ENCODE peak calls at places on chromosomes 11 and 22, in four cellular contexts. G is HepG2, N is H1, U is HL-60. Z is an unnamed sample.

GRCh38 chr11:76257040-76257730 is 50.9 kb upstream of the WNT11 start:
- DNase-seq in G (no peak), N (no peak), U (no peak), Z (no peak)

GRCh38 chr11:9604134-9604533 is 30.7 kb downstream of the WEE1 start:
- DNase-seq in G (no peak), N (no peak), U (no peak), Z (no peak)

GRCh38 chr11:2507945-2508749 is 63.3 kb downstream of the KCNQ1 start:
- DNase-seq in G (no peak), N (no peak), U (no peak), Z (no peak)

GRCh38 chr11:720642-721346 is 14.8 kb downstream of the EPS8L2 start:
- DNase-seq in G (no peak), N (no peak), U (no peak), Z (peak)

GRCh38 chr11:116420770-116421528 is 351.8 kb downstream of the BUD13 start:
- DNase-seq in G (no peak), N (no peak), U (no peak), Z (no peak)

GRCh38 chr11:34850339-34850738 is 65.8 kb downstream of the APIP start:
- DNase-seq in G (no peak), N (no peak), U (no peak), Z (no peak)

GRCh38 chr11:128412847-128413791 is 174.2 kb downstream of the ETS1 start:
- DNase-seq in G (no peak), N (no peak), U (no peak), Z (no peak)

GRCh38 chr22:29380032-29380781 is 8.2 kb downstream of the AP1B1 start:
- DNase-seq in G (no peak), N (no peak), U (no peak), Z (no peak)

GRCh38 chr11:1749787-1750351 is 526 bp downstream of the IFITM10 start:
- DNase-seq in G (no peak), N (no peak), U (no peak), Z (no peak)

GRCh38 chr11:133911169-133911568 is 45.6 kb downstream of the IGSF9B start:
- DNase-seq in G (no peak), N (no peak), U (no peak), Z (peak)

GRCh38 chr22:27918351-27919221 is 470 bp downstream of the PITPNB start:
- DNase-seq in G (peak), N (no peak), U (peak), Z (peak)

GRCh38 chr22:18110194-18110943 is at the start of gene TUBA8:
- DNase-seq in G (no peak), N (no peak), U (peak), Z (peak)

GRCh38 chr11:108851781-108852180 is 186.9 kb downstream of the DDX10 start:
- DNase-seq in G (no peak), N (no peak), U (no peak), Z (no peak)

GRCh38 chr11:70603756-70604211 is 205.5 kb downstream of the CTTN start:
- DNase-seq in G (no peak), N (no peak), U (no peak), Z (no peak)

GRCh38 chr11:115497303-115497702 is 6.9 kb downstream of the CADM1 start:
- DNase-seq in G (peak), N (no peak), U (no peak), Z (no peak)

GRCh38 chr11:5508605-5509004 is 1.2 kb downstream of the UBQLN3 start:
- DNase-seq in G (peak), N (no peak), U (no peak), Z (no peak)

GRCh38 chr22:37267128-37267587 is 15.2 kb upstream of the CYTH4 start:
- DNase-seq in G (no peak), N (no peak), U (peak), Z (peak)

GRCh38 chr11:111195192-111195591 is 50.3 kb upstream of the POU2AF2 start:
- DNase-seq in G (no peak), N (no peak), U (no peak), Z (no peak)

GRCh38 chr22:38728899-38729796 is 23.4 kb downstream of the GTPBP1 start:
- DNase-seq in G (peak), N (no peak), U (no peak), Z (no peak)

GRCh38 chr11:11400635-11401232 is 47.7 kb upstream of the CSNK2A3 start:
- DNase-seq in G (peak), N (no peak), U (peak), Z (no peak)

GRCh38 chr22:32870474-32870873 is 69.0 kb downstream of the TIMP3 start:
- DNase-seq in G (no peak), N (no peak), U (no peak), Z (no peak)

GRCh38 chr22:37316875-37317371 is 34.6 kb downstream of the CYTH4 start:
- DNase-seq in G (peak), N (peak), U (peak), Z (peak)

GRCh38 chr11:18720086-18720810 is 5.7 kb downstream of the IGSF22 start:
- DNase-seq in G (no peak), N (no peak), U (no peak), Z (no peak)

GRCh38 chr22:24133187-24133965 is 47.9 kb upstream of the SUSD2 start:
- DNase-seq in G (no peak), N (no peak), U (no peak), Z (no peak)

GRCh38 chr11:76885390-76886097 is 24.8 kb downstream of the ACER3 start:
- DNase-seq in G (no peak), N (no peak), U (no peak), Z (no peak)

GRCh38 chr11:105524286-105524685 is 85.6 kb upstream of the GRIA4 start:
- DNase-seq in G (no peak), N (no peak), U (no peak), Z (no peak)

GRCh38 chr22:38415046-38415445 is 40.0 kb downstream of the KCNJ4 start:
- DNase-seq in G (no peak), N (no peak), U (no peak), Z (no peak)

GRCh38 chr11:72576661-72577060 is 97.6 kb downstream of the PDE2A start:
- DNase-seq in G (no peak), N (no peak), U (no peak), Z (no peak)

GRCh38 chr11:102470257-102470656 is 17.7 kb upstream of the TMEM123 start:
- DNase-seq in G (no peak), N (no peak), U (no peak), Z (no peak)

GRCh38 chr11:79274636-79275315 is 166.1 kb downstream of the TENM4 start:
- DNase-seq in G (no peak), N (no peak), U (no peak), Z (no peak)

GRCh38 chr11:96319901-96320656 is 22.9 kb downstream of the MAML2 start:
- DNase-seq in G (no peak), N (no peak), U (no peak), Z (no peak)

GRCh38 chr11:96324912-96325311 is 18.1 kb downstream of the MAML2 start:
- DNase-seq in G (no peak), N (no peak), U (no peak), Z (no peak)

GRCh38 chr11:96323643-96323985 is 19.4 kb downstream of the MAML2 start:
- DNase-seq in G (no peak), N (no peak), U (no peak), Z (no peak)

GRCh38 chr11:96321066-96321465 is 21.9 kb downstream of the MAML2 start:
- DNase-seq in G (no peak), N (no peak), U (no peak), Z (no peak)

DNA sequence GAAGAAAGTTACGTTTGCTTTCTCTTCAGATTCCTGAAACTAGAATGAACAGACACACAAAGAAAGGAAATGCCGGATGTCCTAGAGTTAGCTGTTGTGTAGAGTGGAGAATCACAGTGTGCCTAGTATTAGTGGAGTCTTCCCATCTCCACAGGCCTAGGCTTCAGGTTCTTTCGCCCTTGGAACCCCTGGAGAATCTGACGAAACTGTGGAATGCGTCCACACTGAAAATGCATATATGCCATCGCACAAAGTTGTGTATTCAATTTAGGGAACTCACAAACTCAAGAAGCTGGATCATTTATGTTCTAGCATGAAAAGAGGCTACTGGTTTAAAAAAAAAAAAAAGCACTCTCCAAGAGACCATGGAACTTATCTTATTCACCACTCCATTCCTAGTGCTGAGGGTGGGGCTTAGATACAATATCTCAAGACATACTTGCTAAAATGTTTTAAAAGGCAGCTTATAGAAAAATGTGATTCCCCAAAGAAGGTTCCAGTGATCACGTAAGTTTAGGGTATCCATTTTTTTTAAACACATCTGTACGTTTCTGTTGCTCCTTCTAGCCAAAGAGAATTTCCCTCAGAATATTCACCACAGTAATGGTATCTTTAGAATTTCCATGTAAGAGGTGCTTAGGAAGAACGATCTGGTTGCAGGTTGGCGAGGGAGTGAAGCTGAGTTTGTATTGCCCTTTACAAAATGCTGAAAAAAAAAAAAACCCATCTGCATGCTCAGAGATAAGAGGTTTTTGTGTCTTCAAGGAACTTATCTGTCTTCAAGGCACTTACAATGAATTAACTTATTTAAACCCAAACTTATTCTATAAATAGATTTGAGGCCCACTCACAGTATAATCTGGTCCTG is 20.0 kb downstream of the MAML2 start:
- DNase-seq in G (no peak), N (no peak), U (no peak), Z (no peak)
- H3K4me3 ChIP-seq in G (no peak), N (no peak), U (no peak), Z (no peak)

GRCh38 chr11:31529701-31530100 is 20.1 kb downstream of the ELP4 start:
- DNase-seq in G (no peak), N (no peak), U (no peak), Z (no peak)
- TF ChIP-seq GABPA in G (no peak), N (no peak), U (no peak), Z (no peak)

DNA sequence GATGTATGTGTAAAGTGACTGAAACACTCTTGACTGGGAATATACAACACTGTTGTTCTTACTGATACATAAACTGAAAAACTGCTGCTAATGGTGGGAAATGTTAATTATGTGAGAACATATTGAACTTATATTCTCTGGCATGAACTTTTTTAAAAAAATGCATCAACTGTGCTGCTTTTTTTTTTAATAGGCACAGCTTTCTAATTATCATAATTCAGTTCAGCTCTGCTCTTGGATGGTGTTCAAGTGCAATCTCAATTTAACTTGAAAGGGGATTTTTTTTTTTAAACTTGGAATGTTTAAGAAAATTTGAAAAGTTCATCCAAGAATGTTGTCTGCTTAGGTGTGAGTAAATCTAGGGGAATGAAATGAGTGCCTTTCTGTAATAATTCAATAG is 5.2 kb downstream of the TEAD1 start:
- DNase-seq in G (no peak), N (no peak), U (no peak), Z (no peak)
- H3K4me3 ChIP-seq in G (no peak), N (peak), U (no peak), Z (peak)

GRCh38 chr11:44680982-44681597 is 45.7 kb upstream of the TSPAN18 start:
- DNase-seq in G (no peak), N (no peak), U (no peak), Z (no peak)
- TF ChIP-seq GABPA in G (no peak), N (no peak), U (no peak), Z (no peak)